ENCODE peak calls at places on chromosomes 11 and 22, in ten cellular contexts. R, Y, D, W, V, B, Z, H, G and K are unnamed samples.

GRCh38 chr11:123357990-123358827 is 71.9 kb upstream of the GRAMD1B start:
- DNase-seq in R (peak; percentile 13), Y (peak; percentile 14), D (peak; percentile 62), W (no peak), V (peak; percentile 54), B (peak; percentile 10), Z (no peak), H (no peak), G (peak; percentile 71), K (no peak)

GRCh38 chr22:20580179-20580578 is 72.8 kb downstream of the MED15 start:
- DNase-seq in R (no peak), Y (no peak), D (no peak), W (no peak), V (no peak), B (no peak), Z (no peak), H (no peak), G (peak; percentile 44), K (peak; percentile 77)

GRCh38 chr22:27984001-27984695 is 65.1 kb upstream of the PITPNB start:
- DNase-seq in R (no peak), Y (no peak), D (no peak), W (no peak), V (no peak), B (no peak), Z (no peak), H (no peak), G (no peak), K (no peak)

GRCh38 chr11:11107081-11107480 is 246.0 kb downstream of the CSNK2A3 start:
- DNase-seq in R (peak; percentile 4), Y (no peak), D (no peak), W (no peak), V (no peak), B (no peak), Z (no peak), H (no peak), G (no peak), K (no peak)

GRCh38 chr11:113077379-113077778 is 116.2 kb downstream of the NCAM1 start:
- DNase-seq in R (no peak), Y (no peak), D (no peak), W (no peak), V (no peak), B (no peak), Z (no peak), H (no peak), G (no peak), K (no peak)

GRCh38 chr22:25536578-25536977 is 27.9 kb upstream of the GRK3 start:
- DNase-seq in R (no peak), Y (no peak), D (no peak), W (no peak), V (no peak), B (no peak), Z (no peak), H (no peak), G (no peak), K (peak; percentile 10)

GRCh38 chr11:111913997-111914396 is 1.5 kb downstream of the HSPB2 start:
- DNase-seq in R (no peak), Y (no peak), D (no peak), W (peak; percentile 64), V (no peak), B (no peak), Z (peak; percentile 58), H (no peak), G (no peak), K (peak; percentile 90)

GRCh38 chr11:2583605-2583958 is 116.2 kb downstream of the KCNQ1OT1 start:
- DNase-seq in R (no peak), Y (no peak), D (no peak), W (no peak), V (peak; percentile 20), B (no peak), Z (peak; percentile 4), H (no peak), G (peak; percentile 71), K (peak; percentile 27)

GRCh38 chr11:43516316-43516820 is 157.6 kb downstream of the TTC17 start:
- DNase-seq in R (no peak), Y (no peak), D (peak; percentile 83), W (no peak), V (no peak), B (peak; percentile 7), Z (no peak), H (no peak), G (no peak), K (no peak)

GRCh38 chr11:121892863-121893262 is 223.2 kb downstream of the BLID start:
- DNase-seq in R (peak; percentile 85), Y (no peak), D (no peak), W (no peak), V (no peak), B (no peak), Z (no peak), H (no peak), G (no peak), K (no peak)

GRCh38 chr11:69212121-69213110 is 56.7 kb downstream of the SMIM38 start:
- DNase-seq in R (no peak), Y (no peak), D (peak; percentile 34), W (no peak), V (peak; percentile 17), B (no peak), Z (peak; percentile 8), H (peak; percentile 58), G (no peak), K (peak; percentile 70)

GRCh38 chr11:47786373-47786772 is 19.2 kb upstream of the FNBP4 start:
- DNase-seq in R (no peak), Y (no peak), D (no peak), W (no peak), V (no peak), B (no peak), Z (no peak), H (no peak), G (no peak), K (no peak)

GRCh38 chr11:280762-281485 is 2.7 kb downstream of the NLRP6 start:
- DNase-seq in R (peak; percentile 16), Y (no peak), D (no peak), W (no peak), V (no peak), B (peak; percentile 37), Z (no peak), H (peak; percentile 67), G (peak; percentile 92), K (peak; percentile 79)

GRCh38 chr11:412641-413119 is 2.1 kb downstream of the SIGIRR start:
- DNase-seq in R (no peak), Y (no peak), D (no peak), W (no peak), V (no peak), B (no peak), Z (no peak), H (no peak), G (peak; percentile 72), K (no peak)

GRCh38 chr11:77141034-77141433 is 13.0 kb downstream of the MYO7A start:
- DNase-seq in R (peak; percentile 66), Y (no peak), D (no peak), W (no peak), V (no peak), B (peak; percentile 41), Z (peak; percentile 35), H (no peak), G (no peak), K (peak; percentile 96)

GRCh38 chr22:49095366-49095765 is 732.3 kb downstream of the BRD1 start:
- DNase-seq in R (no peak), Y (no peak), D (no peak), W (no peak), V (no peak), B (no peak), Z (no peak), H (no peak), G (peak; percentile 60), K (peak; percentile 85)
- H3K4me1 ChIP-seq in R (no peaks in the 10 kb centered on the region), Y (no peaks in the 10 kb centered on the region), D (no peaks in the 10 kb centered on the region), W (no peaks in the 10 kb centered on the region), V (no peaks in the 10 kb centered on the region), B (peaks cover 9% of the 10 kb centered on the region), Z (no peaks in the 10 kb centered on the region), H (no peaks in the 10 kb centered on the region), G (no peaks in the 10 kb centered on the region), K (no peaks in the 10 kb centered on the region)

DNA sequence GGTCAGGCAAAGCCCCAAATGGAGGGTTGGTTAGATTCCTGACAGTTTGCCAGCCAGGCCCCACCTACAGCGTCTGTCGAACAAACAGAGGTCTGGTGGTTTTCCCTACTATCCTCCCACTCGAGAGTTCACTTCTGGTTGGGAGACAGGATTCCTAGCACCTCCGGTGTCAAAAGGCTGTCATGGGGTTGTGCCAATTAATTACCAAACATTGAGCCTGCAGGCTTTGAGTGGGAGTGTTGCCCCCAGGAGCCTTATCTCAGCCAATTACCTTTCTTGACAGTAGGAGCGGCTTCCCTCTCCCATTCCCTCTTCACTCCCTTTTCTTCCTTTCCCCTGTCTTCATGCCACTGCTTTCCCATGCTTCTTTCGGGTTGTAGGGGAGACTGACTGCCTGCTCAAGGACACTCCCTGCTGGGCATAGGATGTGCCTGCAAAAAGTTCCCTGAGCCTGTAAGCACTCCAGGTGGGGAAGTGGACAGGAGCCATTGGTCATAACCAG is 4.7 kb upstream of the TTC36 start:
- DNase-seq in R (peak; percentile 26), Y (no peak), D (peak; percentile 55), W (no peak), V (peak; percentile 62), B (peak; percentile 42), Z (no peak), H (no peak), G (no peak), K (peak; percentile 82)
- TF ChIP-seq CTCF in R (peak; percentile 40), Y (peak; percentile 8), D (peak; percentile 49), W (no peak), V (peak; percentile 55), B (peak; percentile 7), Z (peak; percentile 16), H (peak; percentile 34), G (no peak), K (peak; percentile 48)

GRCh38 chr11:92727769-92728168 is 241.7 kb upstream of the MTNR1B start:
- DNase-seq in R (no peak), Y (no peak), D (no peak), W (no peak), V (no peak), B (no peak), Z (no peak), H (no peak), G (no peak), K (no peak)
- H3K4me1 ChIP-seq in R (no peaks in the 10 kb centered on the region), Y (no peaks in the 10 kb centered on the region), D (peaks cover 8% of the 10 kb centered on the region), W (no peaks in the 10 kb centered on the region), V (no peaks in the 10 kb centered on the region), B (no peaks in the 10 kb centered on the region), Z (no peaks in the 10 kb centered on the region), H (no peaks in the 10 kb centered on the region), G (no peaks in the 10 kb centered on the region), K (no peaks in the 10 kb centered on the region)

GRCh38 chr11:130489027-130489584 is 40.7 kb downstream of the ADAMTS15 start:
- DNase-seq in R (no peak), Y (no peak), D (no peak), W (no peak), V (no peak), B (no peak), Z (no peak), H (no peak), G (no peak), K (no peak)

GRCh38 chr11:130486981-130487380 is 38.5 kb downstream of the ADAMTS15 start:
- DNase-seq in R (no peak), Y (no peak), D (no peak), W (no peak), V (no peak), B (no peak), Z (no peak), H (no peak), G (no peak), K (no peak)

GRCh38 chr11:130487390-130488186 is 39.1 kb downstream of the ADAMTS15 start:
- DNase-seq in R (no peak), Y (no peak), D (no peak), W (no peak), V (no peak), B (no peak), Z (no peak), H (no peak), G (no peak), K (no peak)

GRCh38 chr11:130489716-130490115 is 41.3 kb downstream of the ADAMTS15 start:
- DNase-seq in R (no peak), Y (no peak), D (no peak), W (no peak), V (no peak), B (no peak), Z (no peak), H (no peak), G (no peak), K (no peak)

GRCh38 chr11:130488187-130489026 is 40.0 kb downstream of the ADAMTS15 start:
- DNase-seq in R (no peak), Y (no peak), D (no peak), W (no peak), V (no peak), B (no peak), Z (no peak), H (no peak), G (no peak), K (no peak)
- TF ChIP-seq CTCF in R (no peak), Y (no peak), D (no peak), W (no peak), V (no peak), B (no peak), Z (no peak), H (no peak), G (no peak), K (no peak)